ENCODE peak calls at places on chromosomes 6 and 20, in nine cellular contexts. J, R, V, O, D, K, E, B and L are unnamed samples.

GRCh38 chr6:133768656-133769295 is 120.1 kb upstream of the TCF21 start:
- DNase-seq in J (no peak), R (peak; percentile 34), V (no peak), O (no peak), D (no peak), K (no peak), E (no peak), B (no peak), L (no peak)

GRCh38 chr6:116876635-116877611 is at the start of gene RFX6:
- DNase-seq in J (no peak), R (peak; percentile 28), V (no peak), O (no peak), D (peak; percentile 9), K (no peak), E (peak; percentile 69), B (peak; percentile 15), L (no peak)

GRCh38 chr6:40672118-40672517 is 85.0 kb upstream of the LRFN2 start:
- DNase-seq in J (no peak), R (no peak), V (peak; percentile 3), O (no peak), D (no peak), K (no peak), E (peak; percentile 39), B (no peak), L (no peak)

GRCh38 chr6:127206531-127207065 is 60.1 kb upstream of the RNF146 start:
- DNase-seq in J (no peak), R (no peak), V (no peak), O (no peak), D (no peak), K (no peak), E (no peak), B (no peak), L (no peak)

GRCh38 chr6:162082520-162082919 is 645.0 kb downstream of the PRKN start:
- DNase-seq in J (no peak), R (no peak), V (no peak), O (no peak), D (no peak), K (no peak), E (no peak), B (no peak), L (no peak)

GRCh38 chr6:25229671-25230321 is 49.4 kb upstream of the CARMIL1 start:
- DNase-seq in J (peak; percentile 15), R (no peak), V (no peak), O (no peak), D (no peak), K (no peak), E (no peak), B (no peak), L (no peak)

GRCh38 chr6:6841571-6841970 is 253.1 kb downstream of the LY86 start:
- DNase-seq in J (no peak), R (peak; percentile 43), V (no peak), O (no peak), D (no peak), K (no peak), E (no peak), B (no peak), L (no peak)

GRCh38 chr6:137291441-137291840 is 72.3 kb upstream of the IFNGR1 start:
- DNase-seq in J (no peak), R (no peak), V (no peak), O (no peak), D (peak; percentile 42), K (no peak), E (no peak), B (no peak), L (no peak)

GRCh38 chr20:18057106-18057993 is at the start of gene OVOL2:
- DNase-seq in J (peak; percentile 60), R (peak; percentile 95), V (no peak), O (no peak), D (peak; percentile 94), K (peak; percentile 78), E (peak; percentile 90), B (peak; percentile 16), L (peak; percentile 87)

GRCh38 chr20:32569380-32570305 is 15.5 kb downstream of the NOL4L start:
- DNase-seq in J (no peak), R (no peak), V (no peak), O (no peak), D (no peak), K (no peak), E (no peak), B (no peak), L (no peak)

GRCh38 chr20:41149679-41150131 is 12.4 kb downstream of the PLCG1 start:
- DNase-seq in J (peak; percentile 24), R (no peak), V (no peak), O (no peak), D (peak; percentile 49), K (no peak), E (no peak), B (peak; percentile 39), L (no peak)

GRCh38 chr20:1622450-1622849 is 2.6 kb upstream of the SIRPB1 start:
- DNase-seq in J (no peak), R (no peak), V (no peak), O (no peak), D (no peak), K (no peak), E (no peak), B (no peak), L (no peak)

GRCh38 chr6:37572340-37572739 is 72.6 kb upstream of the CCDC167 start:
- DNase-seq in J (no peak), R (no peak), V (no peak), O (no peak), D (no peak), K (no peak), E (no peak), B (peak; percentile 54), L (no peak)

GRCh38 chr20:46562373-46563169 is 12.1 kb upstream of the OCSTAMP start:
- DNase-seq in J (peak; percentile 47), R (peak; percentile 76), V (no peak), O (no peak), D (peak; percentile 73), K (peak; percentile 85), E (peak; percentile 90), B (peak; percentile 88), L (peak; percentile 47)

GRCh38 chr6:1223312-1223603 is 88.6 kb upstream of the FOXQ1 start:
- DNase-seq in J (no peak), R (no peak), V (no peak), O (no peak), D (no peak), K (no peak), E (no peak), B (no peak), L (no peak)

GRCh38 chr20:11368965-11369711 is 548.6 kb upstream of the BTBD3 start:
- DNase-seq in J (no peak), R (no peak), V (no peak), O (no peak), D (no peak), K (no peak), E (no peak), B (no peak), L (no peak)
- H3K4me3 ChIP-seq in J (no peak overlapping the region), R (no peak overlapping the region), V (no peak overlapping the region), O (no peak overlapping the region), D (no peak overlapping the region), K (no peak overlapping the region), E (no peak overlapping the region), B (no peak overlapping the region), L (no peak overlapping the region)

DNA sequence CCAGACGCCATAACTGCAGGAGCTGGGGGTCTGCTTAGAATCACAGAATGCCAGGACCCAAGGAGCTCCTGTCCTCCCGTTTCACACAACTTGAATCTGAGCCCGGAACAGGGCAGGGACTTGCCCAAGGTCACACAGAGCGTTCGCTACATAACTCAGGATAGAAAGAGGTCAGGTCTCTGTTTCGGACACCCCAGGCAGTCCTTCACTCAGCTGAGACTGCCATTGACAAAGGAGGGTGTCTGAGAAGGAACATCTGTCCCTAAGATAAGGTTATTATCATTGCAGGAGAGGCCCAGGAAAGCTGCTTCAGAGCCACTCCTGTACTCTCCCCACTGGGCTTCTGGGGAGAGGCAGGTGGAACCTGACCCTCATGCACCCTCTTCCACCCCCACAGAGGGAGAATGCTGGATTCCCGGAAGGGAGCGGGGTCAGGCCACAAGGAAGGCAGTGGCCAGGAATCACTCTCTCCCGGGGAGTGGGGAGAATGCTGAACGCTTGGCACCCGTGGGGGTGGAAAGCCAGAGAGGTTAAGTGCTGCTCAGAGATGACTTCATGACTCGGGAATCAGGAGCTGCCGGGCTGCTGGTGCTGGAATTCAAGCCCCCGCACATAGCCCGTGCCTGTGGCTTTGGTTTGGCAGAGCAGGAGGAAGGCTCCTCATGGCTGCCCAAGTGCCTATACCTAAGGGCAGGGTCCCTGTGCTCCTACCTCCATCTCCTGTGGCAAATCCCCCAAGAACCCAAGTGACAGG is 10.7 kb downstream of the SDC4 start:
- DNase-seq in J (no peak), R (peak; percentile 56), V (no peak), O (no peak), D (peak; percentile 53), K (no peak), E (no peak), B (peak; percentile 64), L (peak; percentile 69)
- TF ChIP-seq POLR2AphosphoS5 in J (peak; percentile 39), R (no peak), V (peak; percentile 77), O (no peak), D (peak; percentile 47), K (no peak), E (no peak), B (peak; percentile 71), L (peak; percentile 26)

GRCh38 chr6:34888441-34888820 is 589 bp upstream of the TAF11 start:
- DNase-seq in J (no peak), R (no peak), V (no peak), O (no peak), D (no peak), K (no peak), E (no peak), B (no peak), L (no peak)

GRCh38 chr6:34891296-34891695 is 2.2 kb downstream of the ANKS1A start:
- DNase-seq in J (no peak), R (no peak), V (no peak), O (no peak), D (no peak), K (no peak), E (no peak), B (no peak), L (no peak)

GRCh38 chr6:34888874-34889555 is at the start of gene ANKS1A:
- DNase-seq in J (peak; percentile 73), R (peak; percentile 94), V (peak; percentile 96), O (peak; percentile 31), D (peak; percentile 94), K (peak; percentile 91), E (peak; percentile 95), B (peak; percentile 96), L (peak; percentile 86)

GRCh38 chr6:34887753-34888440 is at the start of gene TAF11:
- DNase-seq in J (peak; percentile 92), R (peak; percentile 96), V (peak; percentile 97), O (peak; percentile 61), D (peak; percentile 95), K (peak; percentile 96), E (peak; percentile 98), B (peak; percentile 91), L (peak; percentile 93)

GRCh38 chr6:34890526-34890910 is 1.5 kb downstream of the ANKS1A start:
- DNase-seq in J (no peak), R (no peak), V (no peak), O (no peak), D (no peak), K (no peak), E (no peak), B (no peak), L (no peak)
- H3K27ac ChIP-seq in J (no peak overlapping the region), R (peak overlapping the region; percentile 93), V (peak overlapping the region; percentile 94), O (no peak overlapping the region), D (peak overlapping the region; percentile 87), K (peak overlapping the region; percentile 91), E (no peak overlapping the region), B (no peak overlapping the region), L (no peak overlapping the region)

DNA sequence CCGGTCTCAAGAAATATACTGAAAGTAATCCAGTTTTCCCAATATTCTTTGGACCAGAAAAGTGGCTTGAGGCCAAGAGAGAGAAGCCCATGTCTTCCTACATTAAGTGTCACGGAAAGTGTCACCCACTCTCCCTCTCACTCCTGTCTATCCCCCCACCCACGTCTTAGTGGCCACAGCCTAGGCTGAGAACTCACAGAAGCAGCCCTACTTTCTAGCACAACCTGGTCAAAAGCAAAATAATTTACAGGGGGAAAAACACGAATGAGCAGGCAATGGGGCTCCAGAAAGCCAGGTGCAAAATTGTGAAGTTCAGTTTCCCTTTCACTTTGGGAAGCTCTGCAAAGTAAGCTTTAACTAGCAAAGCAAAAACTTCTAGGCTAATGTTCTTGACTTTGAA is 118.0 kb downstream of the OPRM1 start:
- DNase-seq in J (no peak), R (no peak), V (no peak), O (no peak), D (no peak), K (no peak), E (no peak), B (no peak), L (no peak)
- H3K4me3 ChIP-seq in J (no peak overlapping the region), R (peak overlapping the region; percentile 1), V (no peak overlapping the region), O (peak overlapping the region; percentile 35), D (peak overlapping the region; percentile 10), K (no peak overlapping the region), E (no peak overlapping the region), B (no peak overlapping the region), L (peak overlapping the region; percentile 26)